ENCODE peak calls at places on chromosomes 12 and 14, in six cellular contexts. E is GM23248, K is MM.1S, B is PC-3, G is hepatocyte, V is HCT116. S is an unnamed sample.

GRCh38 chr12:112939761-112940357 is 1.6 kb downstream of the OAS3 start:
- DNase-seq in E (no peak), K (no peak), B (no peak), G (no peak), V (no peak), S (no peak)

GRCh38 chr12:59579616-59580015 is 16.2 kb upstream of the SLC16A7 start:
- DNase-seq in E (no peak), K (no peak), B (no peak), G (no peak), V (no peak), S (no peak)

GRCh38 chr12:75480469-75480949 is at the start of gene GLIPR1:
- DNase-seq in E (peak; percentile 99), K (peak; percentile 77), B (peak; percentile 95), G (peak; percentile 64), V (no peak), S (no peak)

GRCh38 chr12:121009744-121010143 is 6.5 kb downstream of the C12orf43 start:
- DNase-seq in E (peak; percentile 50), K (no peak), B (peak; percentile 69), G (peak; percentile 75), V (peak; percentile 54), S (peak; percentile 76)

GRCh38 chr12:81564237-81564636 is 194.9 kb downstream of the PPFIA2 start:
- DNase-seq in E (no peak), K (no peak), B (no peak), G (no peak), V (no peak), S (no peak)

GRCh38 chr12:87427770-87428169 is 601.4 kb downstream of the C12orf50 start:
- DNase-seq in E (no peak), K (no peak), B (peak; percentile 57), G (no peak), V (no peak), S (no peak)

GRCh38 chr12:104533134-104533533 is 76.4 kb downstream of the CHST11 start:
- DNase-seq in E (no peak), K (no peak), B (peak; percentile 16), G (no peak), V (no peak), S (no peak)

GRCh38 chr12:3564861-3565260 is 73.9 kb downstream of the PRMT8 start:
- DNase-seq in E (no peak), K (no peak), B (no peak), G (no peak), V (no peak), S (no peak)

GRCh38 chr12:109999983-110000505 is 814 bp downstream of the ANKRD13A start:
- DNase-seq in E (peak; percentile 79), K (no peak), B (peak; percentile 43), G (peak; percentile 41), V (no peak), S (peak; percentile 49)

GRCh38 chr12:122837306-122838265 is 2.3 kb downstream of the HIP1R start:
- DNase-seq in E (no peak), K (no peak), B (peak; percentile 31), G (peak; percentile 65), V (no peak), S (no peak)

GRCh38 chr12:15154108-15154507 is 67.1 kb downstream of the RERG start:
- DNase-seq in E (no peak), K (no peak), B (no peak), G (no peak), V (no peak), S (no peak)

GRCh38 chr12:67624355-67624754 is 24.2 kb upstream of the DYRK2 start:
- DNase-seq in E (no peak), K (no peak), B (no peak), G (no peak), V (no peak), S (peak; percentile 35)

DNA sequence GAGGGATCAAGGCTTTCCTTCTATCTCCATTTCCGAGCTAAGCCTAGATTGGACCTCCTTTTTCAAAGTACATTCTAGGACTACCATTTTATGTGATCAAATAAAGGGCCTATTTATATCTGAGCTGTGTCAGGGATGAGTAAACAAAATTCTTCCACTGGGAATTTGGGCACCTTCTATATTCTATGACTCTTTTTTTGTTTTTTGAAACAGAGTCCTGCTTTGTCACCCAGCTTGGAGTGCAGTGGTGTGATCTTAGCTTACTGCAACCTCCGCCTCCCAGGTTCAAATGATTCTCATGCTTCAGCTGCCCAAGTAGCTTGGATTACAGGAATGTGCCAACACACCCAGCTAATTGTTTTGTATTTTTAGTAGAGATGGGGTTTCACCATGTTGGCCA is 64.8 kb downstream of the DRAM1 start:
- DNase-seq in E (peak; percentile 67), K (no peak), B (no peak), G (no peak), V (no peak), S (no peak)
- H3K9me2 ChIP-seq in E (no peaks in the 10 kb centered on the region), K (no peaks in the 10 kb centered on the region), B (no peaks in the 10 kb centered on the region), G (no peaks in the 10 kb centered on the region), V (no peaks in the 10 kb centered on the region), S (no peaks in the 10 kb centered on the region)

GRCh38 chr14:95513261-95513660 is 3.2 kb downstream of the SYNE3 start:
- DNase-seq in E (no peak), K (no peak), B (no peak), G (no peak), V (no peak), S (no peak)

GRCh38 chr14:95516554-95517209 is at the start of gene SYNE3:
- DNase-seq in E (peak; percentile 62), K (peak; percentile 59), B (peak; percentile 45), G (peak; percentile 80), V (no peak), S (peak; percentile 53)

GRCh38 chr14:95514131-95515079 is 2.0 kb downstream of the SYNE3 start:
- DNase-seq in E (no peak), K (peak; percentile 45), B (no peak), G (no peak), V (no peak), S (peak; percentile 59)

GRCh38 chr14:95515523-95516517 is 630 bp downstream of the SYNE3 start:
- DNase-seq in E (peak; percentile 73), K (peak; percentile 88), B (peak; percentile 40), G (peak; percentile 81), V (no peak), S (peak; percentile 78)

DNA sequence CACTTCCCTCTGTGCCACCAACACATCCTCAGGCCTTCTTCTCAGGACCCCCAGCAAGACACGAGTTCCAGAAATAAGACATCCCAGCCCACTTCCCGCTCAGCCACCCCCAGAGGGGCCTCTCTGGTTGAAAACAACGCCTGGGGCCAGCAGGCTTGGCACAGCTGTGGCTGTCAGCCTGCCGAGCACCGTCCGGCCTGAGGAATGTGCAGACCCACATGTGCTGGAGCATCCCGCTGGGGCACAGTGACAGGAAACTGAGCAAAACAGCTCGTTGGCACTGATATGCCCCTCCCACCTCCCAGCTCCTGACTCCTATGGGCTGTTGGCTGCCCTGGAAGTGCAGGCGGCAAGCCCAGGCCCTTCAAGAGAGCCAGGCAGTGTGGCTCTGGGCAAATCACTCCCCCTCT is 1.4 kb downstream of the SYNE3 start:
- DNase-seq in E (peak; percentile 60), K (peak; percentile 52), B (no peak), G (peak; percentile 51), V (no peak), S (peak; percentile 61)
- H3K4me3 ChIP-seq in E (peak overlapping the region; percentile 75), K (peak overlapping the region; percentile 72), B (no peak overlapping the region), G (no peak overlapping the region), V (no peak overlapping the region), S (no peak overlapping the region)

GRCh38 chr12:56084958-56085543 is 5.1 kb downstream of the ERBB3 start:
- DNase-seq in E (peak; percentile 17), K (no peak), B (peak; percentile 57), G (peak; percentile 34), V (no peak), S (peak; percentile 81)
- TF ChIP-seq EZH2phosphoT487 in E (no peak), K (no peak), B (no peak), G (no peak), V (no peak), S (no peak)

DNA sequence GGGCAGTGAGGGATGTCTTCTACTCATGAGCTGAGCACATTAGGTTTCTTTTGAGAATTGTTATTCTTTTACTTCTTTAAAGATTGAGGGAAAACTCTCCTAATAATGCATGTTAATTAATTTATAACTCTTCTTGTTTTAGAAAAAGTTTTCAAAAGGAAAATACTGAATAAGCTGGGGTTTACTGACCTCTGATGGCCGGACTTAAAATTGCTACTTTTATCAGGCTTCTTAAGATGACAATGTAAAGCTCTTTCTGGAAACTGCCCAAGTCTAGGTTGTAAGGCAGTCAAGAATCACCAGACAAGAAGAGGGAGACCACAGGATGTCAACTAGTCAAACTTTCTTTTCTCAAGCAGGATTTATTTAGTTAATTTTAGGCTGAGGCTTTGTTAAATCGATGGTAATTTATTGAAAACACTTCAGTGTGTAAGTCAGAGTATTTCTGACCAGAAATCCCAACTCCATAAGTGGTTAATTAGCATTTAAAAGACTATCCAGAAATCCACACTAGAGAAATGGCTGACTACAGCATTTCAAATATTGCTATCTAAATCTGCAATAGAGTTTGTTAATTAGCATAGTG is 82.1 kb downstream of the AVPR1A start:
- DNase-seq in E (peak; percentile 75), K (peak; percentile 46), B (peak; percentile 87), G (peak; percentile 82), V (peak; percentile 55), S (peak; percentile 77)
- H3K9me2 ChIP-seq in E (no peaks in the 10 kb centered on the region), K (no peaks in the 10 kb centered on the region), B (no peaks in the 10 kb centered on the region), G (no peaks in the 10 kb centered on the region), V (no peaks in the 10 kb centered on the region), S (no peaks in the 10 kb centered on the region)

DNA sequence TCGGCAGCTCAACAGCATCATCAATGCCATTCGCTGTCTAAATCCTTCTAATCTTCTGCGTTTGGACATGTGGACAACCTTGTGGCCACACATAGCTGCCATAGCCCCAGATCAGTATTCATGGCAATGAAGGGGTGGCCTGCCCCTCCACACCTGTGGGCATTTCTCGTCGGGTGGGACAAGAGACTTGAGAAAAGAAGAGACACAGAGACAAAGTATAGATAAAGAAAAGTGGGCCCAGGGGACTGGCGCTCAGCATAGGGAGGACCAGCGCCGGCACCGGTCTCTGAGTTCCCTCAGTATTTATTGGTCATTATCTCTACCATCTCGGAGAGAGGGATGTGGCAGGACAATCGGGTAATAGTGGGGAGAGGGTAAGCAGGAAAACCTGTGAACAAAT is 42.3 kb downstream of the MAGOHB start:
- DNase-seq in E (no peak), K (no peak), B (no peak), G (no peak), V (no peak), S (no peak)
- H3K4me3 ChIP-seq in E (no peak overlapping the region), K (no peak overlapping the region), B (no peak overlapping the region), G (no peak overlapping the region), V (no peak overlapping the region), S (no peak overlapping the region)

DNA sequence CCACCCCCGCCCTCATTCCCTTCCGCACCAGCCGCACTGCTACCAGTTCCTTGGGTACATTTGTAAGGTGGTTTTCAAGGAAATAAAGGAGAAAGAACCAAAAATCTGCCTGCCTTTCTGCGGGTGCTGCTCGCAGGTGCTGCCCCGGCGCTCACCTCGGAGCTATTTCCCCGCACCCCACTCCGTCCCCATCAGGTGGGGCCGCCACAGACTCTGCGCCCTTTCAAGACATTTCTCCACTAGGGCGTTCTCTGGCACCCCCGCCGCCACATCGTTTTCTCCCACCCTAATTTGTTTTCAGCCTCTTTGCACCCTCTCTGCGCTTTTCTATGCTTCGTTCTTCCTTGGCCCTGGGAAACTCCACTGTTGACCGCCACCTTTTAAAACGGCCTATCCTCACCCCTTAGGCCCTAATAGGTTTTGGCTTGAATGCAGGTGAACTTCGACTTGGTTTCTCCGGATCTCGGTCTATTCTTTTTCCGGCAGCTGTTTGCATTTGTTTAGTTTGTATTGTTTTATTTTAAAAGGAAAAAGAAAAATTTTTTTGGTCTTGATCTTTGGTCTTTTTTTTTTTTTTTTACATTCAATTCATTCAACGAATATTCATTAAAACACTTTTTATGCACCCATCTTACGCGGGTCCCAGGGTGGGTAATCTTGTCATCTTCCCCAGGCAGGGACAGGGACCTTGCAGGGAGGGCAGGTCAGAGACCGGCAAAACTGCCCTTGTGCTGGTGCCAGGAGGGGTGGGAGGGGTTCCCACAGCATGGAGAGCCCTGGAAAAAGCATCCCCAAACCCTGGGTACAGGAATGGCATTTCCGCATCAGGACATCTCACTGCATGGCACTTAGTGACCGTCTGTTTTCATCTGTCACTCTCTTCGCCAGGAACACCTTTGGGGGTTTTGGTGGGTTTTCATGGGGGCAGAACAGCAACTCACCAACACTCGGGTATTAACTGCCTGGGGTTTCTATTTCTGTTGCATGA is 3.1 kb downstream of the VSX2 start:
- DNase-seq in E (no peak), K (no peak), B (no peak), G (no peak), V (no peak), S (peak; percentile 50)
- TF ChIP-seq EZH2phosphoT487 in E (peak; percentile 7), K (no peak), B (peak; percentile 9), G (peak; percentile 17), V (no peak), S (peak; percentile 12)